ENCODE peak calls at places on chromosome 19, in six cellular contexts. F, I, C, A, O and P are unnamed samples.

GRCh38 chr19:46648961-46649960 is 11.7 kb downstream of the DACT3 start:
- DNase-seq in F (peak), I (no peak), C (no peak), A (no peak), O (no peak), P (no peak)

GRCh38 chr19:21117041-21117907 is 24.6 kb upstream of the ZNF431 start:
- DNase-seq in F (peak), I (no peak), C (no peak), A (no peak), O (no peak), P (no peak)

GRCh38 chr19:1000095-1000494 is at the start of gene GRIN3B:
- DNase-seq in F (peak), I (no peak), C (peak), A (no peak), O (no peak), P (peak)

GRCh38 chr19:13031917-13032623 is 36.8 kb downstream of the NFIX start:
- DNase-seq in F (no peak), I (no peak), C (no peak), A (no peak), O (no peak), P (no peak)

GRCh38 chr19:41739361-41739760 is 16.0 kb upstream of the CEACAM6 start:
- DNase-seq in F (no peak), I (no peak), C (no peak), A (no peak), O (no peak), P (no peak)

GRCh38 chr19:584240-585001 is 5.3 kb upstream of the HCN2 start:
- DNase-seq in F (peak), I (no peak), C (no peak), A (no peak), O (no peak), P (no peak)

GRCh38 chr19:3387645-3388589 is 21.5 kb downstream of the NFIC start:
- DNase-seq in F (no peak), I (no peak), C (no peak), A (peak), O (no peak), P (no peak)

GRCh38 chr19:32053366-32053765 is 292.0 kb upstream of the ZNF507 start:
- DNase-seq in F (no peak), I (no peak), C (no peak), A (no peak), O (no peak), P (no peak)

GRCh38 chr19:1399079-1399478 is 2.3 kb downstream of the GAMT start:
- DNase-seq in F (no peak), I (no peak), C (no peak), A (no peak), O (no peak), P (no peak)

GRCh38 chr19:3343619-3344502 is 22.5 kb upstream of the NFIC start:
- DNase-seq in F (peak), I (no peak), C (peak), A (peak), O (no peak), P (peak)

GRCh38 chr19:23509686-23510450 is 114.6 kb upstream of the ZNF91 start:
- DNase-seq in F (no peak), I (no peak), C (no peak), A (no peak), O (no peak), P (no peak)

GRCh38 chr19:14432817-14433453 is at the start of gene PKN1:
- DNase-seq in F (peak), I (no peak), C (no peak), A (no peak), O (no peak), P (no peak)

GRCh38 chr19:12194827-12195500 is 32.1 kb downstream of the ZNF136 start:
- DNase-seq in F (peak), I (no peak), C (no peak), A (peak), O (no peak), P (no peak)

GRCh38 chr19:53192771-53193533 is at the start of gene ZNF665:
- DNase-seq in F (peak), I (peak), C (no peak), A (peak), O (no peak), P (peak)

GRCh38 chr19:20315543-20315942 is 148.5 kb downstream of the ZNF486 start:
- DNase-seq in F (no peak), I (no peak), C (no peak), A (no peak), O (no peak), P (no peak)

GRCh38 chr19:24060687-24061356 is 26.2 kb upstream of the ZNF254 start:
- DNase-seq in F (no peak), I (no peak), C (peak), A (no peak), O (no peak), P (no peak)

GRCh38 chr19:18867751-18868150 is 28.2 kb downstream of the CERS1 start:
- DNase-seq in F (no peak), I (no peak), C (no peak), A (no peak), O (no peak), P (no peak)

GRCh38 chr19:1863308-1863637 is at the start of gene KLF16:
- DNase-seq in F (no peak), I (no peak), C (no peak), A (no peak), O (no peak), P (no peak)

GRCh38 chr19:33819496-33819874 is 22.8 kb downstream of the KCTD15 start:
- DNase-seq in F (peak), I (peak), C (no peak), A (no peak), O (no peak), P (no peak)

GRCh38 chr19:19460761-19461265 is 54.5 kb downstream of the TSSK6 start:
- DNase-seq in F (peak), I (no peak), C (no peak), A (peak), O (no peak), P (no peak)

GRCh38 chr19:964761-965694 is 19.1 kb upstream of the WDR18 start:
- DNase-seq in F (peak), I (no peak), C (no peak), A (no peak), O (no peak), P (no peak)

GRCh38 chr19:18605546-18606280 is 886 bp downstream of the CRLF1 start:
- DNase-seq in F (peak), I (no peak), C (no peak), A (no peak), O (no peak), P (no peak)

GRCh38 chr19:55579766-55580621 is 654 bp downstream of the ZNF579 start:
- DNase-seq in F (peak), I (no peak), C (no peak), A (no peak), O (no peak), P (no peak)

GRCh38 chr19:46495789-46496099 is at the start of gene PNMA8B:
- DNase-seq in F (peak), I (no peak), C (no peak), A (peak), O (no peak), P (no peak)

GRCh38 chr19:28920269-28921066 is 292.5 kb downstream of the UQCRFS1 start:
- DNase-seq in F (peak), I (no peak), C (no peak), A (no peak), O (no peak), P (no peak)

GRCh38 chr19:54430306-54431254 is 15.3 kb downstream of the TTYH1 start:
- DNase-seq in F (peak), I (no peak), C (peak), A (no peak), O (no peak), P (no peak)

GRCh38 chr19:50710094-50710493 is 9.5 kb downstream of the SHANK1 start:
- DNase-seq in F (no peak), I (no peak), C (no peak), A (no peak), O (no peak), P (no peak)

GRCh38 chr19:2246801-2247361 is 2.2 kb upstream of the AMH start:
- DNase-seq in F (no peak), I (no peak), C (no peak), A (no peak), O (no peak), P (no peak)

GRCh38 chr19:55528030-55528801 is 8.7 kb downstream of the SBK2 start:
- DNase-seq in F (no peak), I (no peak), C (no peak), A (no peak), O (no peak), P (no peak)

GRCh38 chr19:1566392-1567115 is 1.6 kb downstream of the MEX3D start:
- DNase-seq in F (peak), I (no peak), C (no peak), A (peak), O (no peak), P (no peak)

GRCh38 chr19:2719910-2720776 is 1.0 kb downstream of the DIRAS1 start:
- DNase-seq in F (peak), I (no peak), C (no peak), A (peak), O (no peak), P (no peak)

GRCh38 chr19:33879818-33880575 is 83.3 kb downstream of the KCTD15 start:
- DNase-seq in F (no peak), I (no peak), C (no peak), A (no peak), O (no peak), P (no peak)

GRCh38 chr19:56372281-56372680 is 21.1 kb downstream of the ZNF582 start:
- DNase-seq in F (no peak), I (no peak), C (no peak), A (no peak), O (no peak), P (no peak)

DNA sequence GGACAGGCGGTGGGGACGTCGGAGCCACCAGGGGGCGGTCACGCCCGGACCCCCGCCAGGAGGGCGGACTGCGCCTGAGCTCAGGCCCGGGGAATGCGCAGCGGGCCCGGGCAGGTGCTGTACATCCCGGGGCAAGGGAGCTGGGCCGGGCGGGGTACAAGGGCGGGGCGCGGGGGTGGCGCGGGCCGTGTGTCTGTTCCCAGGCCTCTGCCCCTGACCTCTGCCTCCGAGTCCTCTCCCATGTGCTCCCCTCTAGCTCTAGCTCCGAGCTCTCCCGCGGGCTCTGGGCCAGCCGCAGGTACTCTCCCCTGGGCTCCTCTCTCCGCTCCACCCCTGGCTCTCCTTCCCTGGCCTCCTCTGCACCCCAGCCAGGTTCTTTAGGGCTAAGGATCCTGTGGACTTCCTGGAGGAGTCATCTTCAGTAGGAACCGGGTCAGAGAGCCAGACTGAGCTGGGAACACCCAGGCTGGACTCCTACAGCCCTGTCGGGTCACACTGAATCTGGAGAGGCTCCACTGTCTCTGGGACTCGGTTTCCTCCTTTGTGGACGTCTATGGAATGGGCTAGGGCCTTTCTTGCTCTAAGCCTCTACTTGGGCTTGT is 2.3 kb downstream of the PPP1R13L start:
- DNase-seq in F (peak), I (no peak), C (no peak), A (peak), O (no peak), P (no peak)
- TF ChIP-seq POLR2AphosphoS5 in F (no peak), I (no peak), C (peak), A (no peak), O (no peak), P (no peak)

DNA sequence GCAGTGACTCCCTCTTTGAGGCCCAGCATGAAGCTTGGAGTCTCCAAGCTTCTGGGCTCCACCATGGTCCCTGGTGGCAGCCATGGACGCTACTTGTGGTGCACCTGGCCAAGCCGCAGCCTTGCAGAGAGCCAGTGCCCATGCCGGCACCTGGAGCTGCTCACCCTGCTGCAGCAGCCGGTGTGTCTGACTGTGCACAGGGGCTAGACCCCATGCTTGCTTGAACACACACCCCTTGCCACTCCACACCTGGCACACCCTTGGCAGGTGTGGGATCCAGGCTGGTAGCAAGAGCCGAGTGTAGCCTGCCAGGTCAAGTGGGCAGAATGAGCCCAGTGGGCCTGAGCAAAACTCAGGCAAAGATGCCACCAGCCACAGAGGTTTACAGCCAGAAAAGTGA is 18.6 kb upstream of the MLLT1 start:
- DNase-seq in F (no peak), I (no peak), C (no peak), A (no peak), O (no peak), P (no peak)
- TF ChIP-seq POLR2AphosphoS5 in F (no peak), I (no peak), C (no peak), A (no peak), O (no peak), P (no peak)

GRCh38 chr19:10269333-10270179 is 1.4 kb upstream of the ICAM1 start:
- DNase-seq in F (peak), I (no peak), C (peak), A (peak), O (no peak), P (peak)
- TF ChIP-seq POLR2AphosphoS5 in F (no peak), I (peak), C (peak), A (no peak), O (no peak), P (no peak)

DNA sequence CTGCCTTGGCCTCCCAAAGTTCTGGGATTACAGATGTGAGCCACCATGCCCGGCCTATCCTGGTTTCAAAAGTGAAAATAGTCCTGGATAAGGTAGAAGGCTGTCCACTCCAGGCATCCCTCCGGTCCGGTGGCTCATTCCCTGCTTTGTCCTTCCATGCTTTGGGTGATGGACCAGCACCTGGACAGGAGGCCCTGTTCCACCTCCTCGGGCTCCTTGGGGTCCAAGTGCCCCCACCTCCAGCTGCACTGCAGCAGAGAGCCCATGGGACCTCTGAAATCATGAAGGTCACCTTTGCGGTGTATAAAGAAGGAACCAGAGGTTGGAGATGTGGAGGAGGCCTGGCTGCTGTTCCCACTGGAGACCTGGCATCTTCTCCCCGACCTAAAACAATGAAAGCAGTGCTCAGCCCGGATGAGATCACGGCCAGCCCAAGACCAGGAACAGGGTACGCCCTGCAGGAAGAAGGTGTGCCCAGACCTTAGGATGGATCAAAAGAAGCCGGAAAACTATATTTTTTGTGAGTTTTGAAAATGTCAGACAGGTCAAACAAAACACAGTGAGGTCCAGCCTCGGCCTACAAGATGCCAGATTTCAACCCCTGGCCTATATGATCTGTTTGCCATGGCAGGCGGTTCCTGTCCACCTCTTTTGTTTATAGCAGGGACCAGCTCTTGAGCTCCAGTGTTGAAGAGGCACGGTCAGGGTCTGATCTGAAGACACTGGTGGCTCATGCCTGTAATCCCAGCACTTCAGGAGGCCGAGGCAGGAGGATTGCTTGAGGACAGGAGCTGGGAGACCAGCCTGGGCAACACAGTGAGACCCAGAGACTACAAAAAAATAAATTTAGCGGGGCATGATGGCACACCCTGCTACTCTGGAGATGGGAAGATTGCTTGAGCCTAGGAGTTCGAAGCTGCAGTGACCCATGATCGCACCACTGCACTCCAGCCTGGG is 5.8 kb downstream of the LSR start:
- DNase-seq in F (no peak), I (peak), C (no peak), A (peak), O (no peak), P (no peak)
- TF ChIP-seq POLR2AphosphoS5 in F (no peak), I (peak), C (no peak), A (no peak), O (no peak), P (no peak)

DNA sequence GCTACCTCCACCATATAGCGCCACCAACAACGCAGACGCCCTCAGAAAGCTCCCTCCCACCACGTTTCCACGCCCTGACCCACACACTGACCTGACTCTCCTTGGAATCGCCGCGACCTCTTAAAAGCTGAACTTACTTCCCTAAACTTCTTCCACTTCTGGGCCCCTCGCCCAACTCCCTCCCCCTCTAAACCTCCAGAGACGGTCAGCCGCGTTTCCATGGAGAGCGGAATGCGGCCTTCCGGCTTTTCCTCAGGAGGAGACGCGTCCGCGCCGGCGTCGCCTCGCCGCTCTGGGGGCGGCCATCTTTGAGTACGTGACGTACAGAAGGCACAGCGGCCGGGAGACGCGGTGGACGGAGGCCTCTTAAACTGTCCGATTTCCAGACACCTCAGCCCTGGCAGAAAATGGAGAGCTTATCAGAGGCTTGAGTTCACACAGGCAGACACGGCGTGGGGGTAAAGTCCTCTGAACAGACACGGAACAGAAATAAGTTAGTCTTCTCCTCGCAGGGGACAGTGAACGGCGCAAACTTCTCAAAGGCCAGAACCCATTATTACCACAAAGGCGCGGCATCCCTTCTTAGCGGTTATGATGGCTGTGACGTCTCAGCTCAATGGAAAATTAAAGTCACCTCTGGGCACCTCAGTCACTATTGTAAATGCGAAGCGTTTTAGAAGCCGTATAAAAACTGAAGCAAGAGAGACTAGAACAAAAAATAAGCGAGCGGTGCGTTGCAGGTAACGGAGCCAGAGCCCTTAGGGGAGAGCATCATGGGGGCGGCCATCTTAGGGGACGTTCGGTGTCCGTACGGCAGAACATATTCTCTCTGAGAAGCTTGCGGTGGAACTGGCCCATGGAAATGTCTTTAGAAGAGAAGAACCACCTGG is at the start of gene ZNF432:
- DNase-seq in F (peak), I (peak), C (peak), A (peak), O (peak), P (peak)
- TF ChIP-seq POLR2AphosphoS5 in F (peak), I (peak), C (no peak), A (peak), O (peak), P (peak)

GRCh38 chr19:49338023-49338677 is 2.9 kb downstream of the CD37 start:
- DNase-seq in F (peak), I (peak), C (no peak), A (no peak), O (no peak), P (no peak)

GRCh38 chr19:49338691-49339363 is 3.6 kb downstream of the CD37 start:
- DNase-seq in F (peak), I (no peak), C (no peak), A (peak), O (no peak), P (no peak)

GRCh38 chr19:49340865-49341718 is 5.9 kb downstream of the CD37 start:
- DNase-seq in F (no peak), I (no peak), C (no peak), A (peak), O (no peak), P (no peak)

GRCh38 chr19:49340069-49340864 is 5.1 kb downstream of the CD37 start:
- DNase-seq in F (peak), I (no peak), C (no peak), A (peak), O (peak), P (no peak)

GRCh38 chr19:49339364-49340068 is 4.3 kb downstream of the CD37 start:
- DNase-seq in F (peak), I (peak), C (no peak), A (peak), O (no peak), P (no peak)
- TF ChIP-seq POLR2AphosphoS5 in F (peak), I (peak), C (no peak), A (peak), O (no peak), P (no peak)

GRCh38 chr19:37466798-37467607 is at the start of gene ZNF569:
- DNase-seq in F (peak), I (peak), C (no peak), A (peak), O (peak), P (peak)
- TF ChIP-seq POLR2AphosphoS5 in F (peak), I (peak), C (no peak), A (peak), O (peak), P (no peak)

GRCh38 chr19:8451885-8452284 is 7.1 kb downstream of the HNRNPM start:
- DNase-seq in F (no peak), I (no peak), C (no peak), A (peak), O (no peak), P (peak)
- TF ChIP-seq POLR2AphosphoS5 in F (no peak), I (peak), C (no peak), A (no peak), O (no peak), P (no peak)